ENCODE peak calls at places on chromosome 10, in six cellular contexts. H is MM.1S, F is neural progenitor cell, J is adrenal gland, P is right cardiac atrium, M is mammary epithelial cell. C is an unnamed sample.

GRCh38 chr10:103038570-103038969 is 120.5 kb downstream of the CNNM2 start:
- DNase-seq in J (no peak), M (no peak), P (no peak), F (no peak), H (no peak), C (no peak)

GRCh38 chr10:43059336-43059720 is 17.5 kb upstream of the RET start:
- DNase-seq in M (no peak), H (no peak), F (no peak), P (peak; percentile 2), J (no peak), C (no peak)

GRCh38 chr10:111874586-111874985 is 309.0 kb downstream of the GPAM start:
- DNase-seq in M (no peak), H (no peak), J (no peak), F (no peak), P (no peak), C (no peak)

GRCh38 chr10:45420453-45421192 is 46.6 kb downstream of the ALOX5 start:
- DNase-seq in F (no peak), P (peak; percentile 90), J (peak; percentile 93), M (peak; percentile 33), H (peak; percentile 92), C (peak; percentile 33)

GRCh38 chr10:74929197-74929596 is 102.8 kb downstream of the KAT6B start:
- DNase-seq in J (no peak), M (no peak), F (no peak), P (no peak), H (no peak), C (no peak)

GRCh38 chr10:46301056-46301645 is 14.4 kb downstream of the ANTXRL start:
- DNase-seq in M (no peak), P (peak; percentile 42), J (no peak), H (no peak), F (no peak), C (no peak)

GRCh38 chr10:17756557-17757208 is 4.7 kb downstream of the TMEM236 start:
- DNase-seq in H (peak; percentile 96), P (no peak), F (no peak), M (peak; percentile 72), J (no peak), C (no peak)

GRCh38 chr10:133324198-133324792 is 12.4 kb downstream of the CALY start:
- DNase-seq in F (peak; percentile 92), P (peak; percentile 72), M (no peak), H (peak; percentile 37), J (peak; percentile 72), C (no peak)

GRCh38 chr10:104330168-104331117 is 7.8 kb downstream of the ITPRIP start:
- DNase-seq in M (peak; percentile 88), P (no peak), F (no peak), J (peak; percentile 72), H (no peak), C (no peak)

GRCh38 chr10:31745612-31746376 is 182.8 kb downstream of the ARHGAP12 start:
- DNase-seq in F (no peak), P (peak; percentile 42), J (no peak), M (peak; percentile 97), H (no peak), C (peak; percentile 88)

GRCh38 chr10:99993994-99994689 is 15.6 kb downstream of the DNMBP start:
- DNase-seq in M (no peak), F (no peak), J (peak; percentile 69), P (no peak), H (no peak), C (no peak)

GRCh38 chr10:30818010-30818660 is 188.6 kb upstream of the LYZL2 start:
- DNase-seq in F (no peak), J (peak; percentile 69), H (no peak), M (no peak), P (peak; percentile 91), C (no peak)

GRCh38 chr10:124037784-124038183 is 55.6 kb downstream of the CHST15 start:
- DNase-seq in M (no peak), J (no peak), F (no peak), H (no peak), P (no peak), C (no peak)

GRCh38 chr10:93437000-93437945 is 44.9 kb downstream of the MYOF start:
- DNase-seq in H (no peak), M (peak; percentile 97), F (peak; percentile 37), J (peak; percentile 85), P (peak; percentile 80), C (peak; percentile 87)

GRCh38 chr10:50991496-50992355 is 82.6 kb upstream of the PRKG1 start:
- DNase-seq in P (peak; percentile 89), F (peak; percentile 58), H (no peak), J (peak; percentile 41), M (no peak), C (no peak)

GRCh38 chr10:50992356-50992866 is 81.9 kb upstream of the PRKG1 start:
- DNase-seq in J (no peak), P (peak; percentile 49), F (peak; percentile 19), M (no peak), H (no peak), C (no peak)

GRCh38 chr10:50992972-50993766 is 81.1 kb upstream of the PRKG1 start:
- DNase-seq in M (no peak), P (peak; percentile 67), F (peak; percentile 43), H (no peak), J (peak; percentile 31), C (no peak)

GRCh38 chr10:50988792-50989191 is 85.5 kb upstream of the PRKG1 start:
- DNase-seq in M (no peak), H (peak; percentile 21), P (no peak), J (no peak), F (no peak), C (no peak)

GRCh38 chr10:50990568-50991495 is 83.5 kb upstream of the PRKG1 start:
- DNase-seq in J (peak; percentile 32), F (peak; percentile 82), M (no peak), P (peak; percentile 82), H (no peak), C (peak; percentile 16)
- H3K27ac ChIP-seq in J (no peak overlapping the region), F (no peak overlapping the region), M (no peak overlapping the region), P (peak overlapping the region; percentile 88), H (no peak overlapping the region), C (no peak overlapping the region)

GRCh38 chr10:79979973-79980687 is 31.2 kb upstream of the SFTPD start:
- DNase-seq in F (no peak), M (no peak), H (no peak), P (no peak), J (no peak), C (no peak)
- H3K27ac ChIP-seq in F (no peak overlapping the region), M (no peak overlapping the region), H (no peak overlapping the region), P (no peak overlapping the region), J (no peak overlapping the region), C (no peak overlapping the region)

DNA sequence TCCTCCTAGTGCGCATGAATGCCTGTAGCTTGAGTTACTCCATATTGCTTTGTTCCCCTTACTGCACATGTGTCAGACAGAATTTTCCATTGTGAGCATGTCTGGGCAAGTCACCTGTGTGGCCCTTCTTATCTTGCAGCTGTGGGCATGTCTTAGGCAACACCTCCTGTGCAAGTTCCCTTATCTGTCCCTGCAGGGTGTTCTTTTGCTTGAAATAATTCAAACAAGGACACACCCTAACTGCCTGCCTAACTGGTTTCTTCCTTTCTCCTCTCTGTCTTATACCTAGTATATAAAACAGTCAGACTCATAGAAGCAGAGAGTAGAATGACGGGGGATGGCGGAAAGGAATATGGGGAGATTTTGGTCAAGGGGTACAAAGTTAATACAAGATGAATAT is 421.1 kb upstream of the SORCS1 start:
- DNase-seq in P (no peak), M (peak; percentile 32), H (no peak), J (no peak), F (no peak), C (no peak)
- H3K27ac ChIP-seq in P (no peak overlapping the region), M (no peak overlapping the region), H (no peak overlapping the region), J (no peak overlapping the region), F (no peak overlapping the region), C (no peak overlapping the region)

GRCh38 chr10:89702121-89702480 is 711 bp downstream of the KIF20B start:
- DNase-seq in P (no peak), H (peak; percentile 28), M (peak; percentile 53), J (no peak), F (peak; percentile 8), C (no peak)
- H3K27ac ChIP-seq in P (no peak overlapping the region), H (peak overlapping the region; percentile 34), M (peak overlapping the region; percentile 95), J (no peak overlapping the region), F (no peak overlapping the region), C (peak overlapping the region; percentile 74)

GRCh38 chr10:4134701-4135100 is 349.7 kb upstream of the KLF6 start:
- DNase-seq in P (no peak), H (no peak), M (no peak), F (no peak), J (no peak), C (no peak)
- H3K27ac ChIP-seq in P (no peak overlapping the region), H (no peak overlapping the region), M (no peak overlapping the region), F (no peak overlapping the region), J (no peak overlapping the region), C (no peak overlapping the region)

GRCh38 chr10:73856261-73856660 is 18.1 kb downstream of the CAMK2G start:
- DNase-seq in F (no peak), J (no peak), P (no peak), M (no peak), H (no peak), C (no peak)

GRCh38 chr10:73858013-73858708 is 16.2 kb downstream of the CAMK2G start:
- DNase-seq in F (no peak), P (no peak), H (no peak), J (no peak), M (no peak), C (no peak)

GRCh38 chr10:73858750-73859439 is 15.5 kb downstream of the CAMK2G start:
- DNase-seq in P (no peak), J (no peak), M (no peak), H (no peak), F (no peak), C (no peak)

GRCh38 chr10:73855413-73855812 is 18.9 kb downstream of the CAMK2G start:
- DNase-seq in F (peak; percentile 33), H (no peak), J (no peak), P (no peak), M (no peak), C (no peak)

GRCh38 chr10:73857446-73857845 is 16.9 kb downstream of the CAMK2G start:
- DNase-seq in P (no peak), F (no peak), J (no peak), H (no peak), M (peak; percentile 62), C (no peak)
- H3K27ac ChIP-seq in P (no peak overlapping the region), F (no peak overlapping the region), J (no peak overlapping the region), H (no peak overlapping the region), M (no peak overlapping the region), C (no peak overlapping the region)

GRCh38 chr10:24417053-24417452 is 208.1 kb downstream of the KIAA1217 start:
- DNase-seq in H (no peak), J (no peak), P (no peak), M (no peak), F (no peak), C (no peak)

GRCh38 chr10:24415455-24416169 is 206.7 kb downstream of the KIAA1217 start:
- DNase-seq in F (peak; percentile 32), H (no peak), J (peak; percentile 89), P (peak; percentile 87), M (peak; percentile 27), C (no peak)

GRCh38 chr10:24419067-24419466 is 210.1 kb downstream of the KIAA1217 start:
- DNase-seq in M (no peak), P (no peak), H (no peak), F (no peak), J (no peak), C (no peak)

GRCh38 chr10:24416248-24416647 is 207.3 kb downstream of the KIAA1217 start:
- DNase-seq in P (no peak), H (no peak), F (no peak), J (no peak), M (no peak), C (no peak)

GRCh38 chr10:24418532-24418931 is 209.6 kb downstream of the KIAA1217 start:
- DNase-seq in P (no peak), F (no peak), H (peak; percentile 37), J (no peak), M (no peak), C (no peak)
- H3K27ac ChIP-seq in P (no peak overlapping the region), F (no peak overlapping the region), H (no peak overlapping the region), J (no peak overlapping the region), M (no peak overlapping the region), C (no peak overlapping the region)

C was measured in epithelial cell of prostate.